ENCODE peak calls at places on chromosomes 2 and 18, in nine cellular contexts. E, K, W, X, C, Q, S, Y and P are unnamed samples.

GRCh38 chr2:225270861-225271260 is 128.6 kb upstream of the NYAP2 start:
- DNase-seq in S (no peak), W (no peak), E (peak), K (peak), Y (peak), Q (no peak), C (no peak), X (peak), P (no peak)

GRCh38 chr2:222043897-222044296 is 254.9 kb downstream of the PAX3 start:
- DNase-seq in X (no peak), Y (no peak), C (no peak), K (no peak), Q (no peak), S (no peak), W (no peak), E (no peak), P (no peak)

GRCh38 chr2:146374505-146374904 is 1470.3 kb upstream of the ACVR2A start:
- DNase-seq in E (no peak), S (no peak), Q (no peak), X (no peak), C (no peak), W (no peak), K (no peak), Y (no peak), P (no peak)

GRCh38 chr2:238998775-238999174 is 150.9 kb downstream of the TWIST2 start:
- DNase-seq in C (no peak), K (no peak), S (no peak), X (no peak), E (no peak), Q (no peak), W (no peak), Y (no peak), P (no peak)

GRCh38 chr2:157827377-157827776 is 48.8 kb downstream of the ACVR1 start:
- DNase-seq in Q (no peak), Y (no peak), S (no peak), X (no peak), C (no peak), W (no peak), E (no peak), K (no peak), P (no peak)

GRCh38 chr2:231795525-231796327 is 9.5 kb downstream of the COPS7B start:
- DNase-seq in X (peak), W (no peak), E (peak), Q (no peak), C (peak), Y (peak), K (no peak), S (no peak), P (no peak)

GRCh38 chr18:28735731-28736130 is 558.8 kb upstream of the CDH2 start:
- DNase-seq in E (no peak), W (no peak), C (no peak), S (no peak), Y (peak), X (no peak), Q (no peak), K (no peak), P (no peak)

GRCh38 chr2:173090291-173090877 is 14.7 kb downstream of the MAP3K20 start:
- DNase-seq in X (no peak), W (peak), S (no peak), K (no peak), C (no peak), E (no peak), Y (peak), Q (peak), P (peak)

GRCh38 chr2:25697559-25698341 is 24.4 kb upstream of the DTNB start:
- DNase-seq in Y (no peak), C (no peak), K (no peak), W (peak), E (peak), Q (no peak), X (no peak), S (no peak), P (no peak)

GRCh38 chr18:8876887-8877286 is 171.5 kb downstream of the MTCL1 start:
- DNase-seq in W (no peak), S (no peak), Y (no peak), Q (no peak), C (no peak), K (no peak), X (no peak), E (no peak), P (no peak)

GRCh38 chr2:29063056-29063455 is 11.3 kb downstream of the PCARE start:
- DNase-seq in C (no peak), X (no peak), Y (no peak), E (no peak), K (no peak), W (no peak), Q (no peak), S (no peak), P (no peak)

GRCh38 chr18:25166113-25166512 is 185.9 kb downstream of the ZNF521 start:
- DNase-seq in K (no peak), X (no peak), C (no peak), Q (no peak), E (no peak), S (no peak), Y (no peak), W (no peak), P (no peak)

GRCh38 chr2:177147093-177147694 is 65.4 kb upstream of the HNRNPA3 start:
- DNase-seq in W (no peak), K (peak), Q (no peak), Y (peak), C (no peak), E (peak), S (no peak), X (peak), P (peak)

GRCh38 chr2:207333599-207334308 is 168.0 kb upstream of the KLF7 start:
- DNase-seq in Y (peak), C (no peak), X (no peak), K (no peak), S (no peak), E (no peak), Q (no peak), W (no peak), P (no peak)

GRCh38 chr2:212722046-212722445 is 183.4 kb upstream of the ERBB4 start:
- DNase-seq in S (no peak), Y (no peak), Q (no peak), E (no peak), W (no peak), X (no peak), K (no peak), C (no peak), P (no peak)